ENCODE peak calls at places on chromosomes 3 and 15, in eight cellular contexts. J, N, Z, S, I, G, E and X are unnamed samples.
A peak's percentile ranks its signal among the peaks of the same experiment; 100 is the strongest.

GRCh38 chr3:154852515-154852914 is 227.6 kb upstream of the MME start:
- DNase-seq in J (no peak), N (no peak), Z (peak; percentile 4), S (no peak), I (peak; percentile 51), G (no peak), E (no peak), X (no peak)

GRCh38 chr3:74273555-74274402 is 340.7 kb downstream of the CNTN3 start:
- DNase-seq in J (no peak), N (no peak), Z (no peak), S (no peak), I (no peak), G (no peak), E (no peak), X (no peak)

GRCh38 chr3:57025237-57025636 is 35.2 kb upstream of the SPATA12 start:
- DNase-seq in J (no peak), N (no peak), Z (no peak), S (no peak), I (no peak), G (no peak), E (no peak), X (no peak)

GRCh38 chr3:15313461-15313860 is 18.9 kb downstream of the SH3BP5 start:
- DNase-seq in J (peak; percentile 53), N (no peak), Z (no peak), S (no peak), I (no peak), G (no peak), E (no peak), X (no peak)

GRCh38 chr3:101780661-101781060 is 1.6 kb downstream of the NXPE3 start:
- DNase-seq in J (no peak), N (no peak), Z (peak; percentile 70), S (no peak), I (peak; percentile 91), G (no peak), E (no peak), X (no peak)

GRCh38 chr3:4574426-4574965 is 81.3 kb downstream of the ITPR1 start:
- DNase-seq in J (no peak), N (no peak), Z (no peak), S (no peak), I (no peak), G (no peak), E (no peak), X (no peak)

GRCh38 chr3:24740367-24740766 is 245.7 kb upstream of the THRB start:
- DNase-seq in J (no peak), N (no peak), Z (no peak), S (no peak), I (no peak), G (no peak), E (no peak), X (no peak)

GRCh38 chr3:66527253-66527652 is 26.4 kb upstream of the LRIG1 start:
- DNase-seq in J (no peak), N (no peak), Z (no peak), S (no peak), I (no peak), G (no peak), E (no peak), X (no peak)

GRCh38 chr3:66938338-66938963 is 59.7 kb upstream of the KBTBD8 start:
- DNase-seq in J (no peak), N (no peak), Z (peak; percentile 52), S (no peak), I (peak; percentile 67), G (peak; percentile 3), E (no peak), X (peak; percentile 11)

GRCh38 chr3:33940149-33940548 is 141.7 kb downstream of the PDCD6IP start:
- DNase-seq in J (no peak), N (no peak), Z (no peak), S (no peak), I (peak; percentile 25), G (no peak), E (no peak), X (no peak)

GRCh38 chr3:134527037-134527436 is 41.2 kb downstream of the CEP63 start:
- DNase-seq in J (no peak), N (no peak), Z (peak; percentile 5), S (no peak), I (peak; percentile 18), G (no peak), E (no peak), X (no peak)

GRCh38 chr3:64440498-64440897 is 215.2 kb upstream of the PRICKLE2 start:
- DNase-seq in J (no peak), N (peak; percentile 70), Z (peak; percentile 40), S (no peak), I (peak; percentile 91), G (no peak), E (no peak), X (no peak)

GRCh38 chr3:100169186-100169585 is 54.9 kb upstream of the FILIP1L start:
- DNase-seq in J (no peak), N (no peak), Z (no peak), S (no peak), I (no peak), G (no peak), E (no peak), X (no peak)

GRCh38 chr15:98077186-98077585 is 116.7 kb downstream of the ARRDC4 start:
- DNase-seq in J (no peak), N (no peak), Z (no peak), S (no peak), I (no peak), G (no peak), E (no peak), X (no peak)

GRCh38 chr15:61013146-61013545 is 216.0 kb downstream of the RORA start:
- DNase-seq in J (no peak), N (no peak), Z (no peak), S (no peak), I (no peak), G (no peak), E (no peak), X (no peak)

GRCh38 chr3:171342783-171343420 is 117.3 kb downstream of the TNIK start:
- DNase-seq in J (no peak), N (no peak), Z (no peak), S (no peak), I (no peak), G (no peak), E (no peak), X (no peak)

GRCh38 chr3:117052356-117052755 is 342.8 kb downstream of the TUSC7 start:
- DNase-seq in J (no peak), N (no peak), Z (no peak), S (no peak), I (peak; percentile 77), G (no peak), E (no peak), X (no peak)

GRCh38 chr3:73603771-73604171 is 21.0 kb downstream of the PDZRN3 start:
- DNase-seq in J (no peak), N (no peak), Z (no peak), S (no peak), I (peak; percentile 85), G (no peak), E (no peak), X (no peak)

GRCh38 chr3:37945803-37946530 is 44.6 kb upstream of the VILL start:
- DNase-seq in J (no peak), N (no peak), Z (peak; percentile 76), S (no peak), I (peak; percentile 67), G (no peak), E (no peak), X (no peak)

DNA sequence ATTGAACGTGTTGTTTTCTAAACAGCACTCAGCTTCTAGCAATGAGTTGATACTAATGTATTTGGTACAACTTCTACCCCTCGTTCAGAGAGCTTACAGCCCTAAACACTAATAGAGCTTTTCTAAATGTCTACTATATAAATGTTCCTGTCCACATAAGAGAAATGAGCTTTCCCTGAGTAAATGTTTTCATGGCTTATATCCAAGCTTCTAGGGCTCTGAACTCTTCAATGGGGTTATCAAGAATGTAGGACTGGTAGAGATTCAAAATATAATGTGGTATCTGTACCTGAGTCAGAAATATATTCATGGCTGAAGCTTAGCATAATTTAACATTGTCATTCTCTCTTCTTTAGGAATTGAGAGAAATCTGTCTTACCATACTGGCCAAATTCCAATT is 73.4 kb downstream of the SERPINI1 start:
- DNase-seq in J (no peak), N (no peak), Z (no peak), S (no peak), I (no peak), G (no peak), E (no peak), X (no peak)
- H3K27ac ChIP-seq in J (no peak overlapping the region), N (no peak overlapping the region), Z (no peak overlapping the region), S (peak overlapping the region; percentile 19), I (no peak overlapping the region), G (no peak overlapping the region), E (no peak overlapping the region), X (no peak overlapping the region)

GRCh38 chr3:189714991-189715961 is 84.1 kb downstream of the TP63 start:
- DNase-seq in J (no peak), N (no peak), Z (no peak), S (no peak), I (peak; percentile 74), G (no peak), E (no peak), X (no peak)
- H3K27ac ChIP-seq in J (no peak overlapping the region), N (no peak overlapping the region), Z (peak overlapping the region; percentile 53), S (no peak overlapping the region), I (peak overlapping the region; percentile 37), G (no peak overlapping the region), E (no peak overlapping the region), X (no peak overlapping the region)

DNA sequence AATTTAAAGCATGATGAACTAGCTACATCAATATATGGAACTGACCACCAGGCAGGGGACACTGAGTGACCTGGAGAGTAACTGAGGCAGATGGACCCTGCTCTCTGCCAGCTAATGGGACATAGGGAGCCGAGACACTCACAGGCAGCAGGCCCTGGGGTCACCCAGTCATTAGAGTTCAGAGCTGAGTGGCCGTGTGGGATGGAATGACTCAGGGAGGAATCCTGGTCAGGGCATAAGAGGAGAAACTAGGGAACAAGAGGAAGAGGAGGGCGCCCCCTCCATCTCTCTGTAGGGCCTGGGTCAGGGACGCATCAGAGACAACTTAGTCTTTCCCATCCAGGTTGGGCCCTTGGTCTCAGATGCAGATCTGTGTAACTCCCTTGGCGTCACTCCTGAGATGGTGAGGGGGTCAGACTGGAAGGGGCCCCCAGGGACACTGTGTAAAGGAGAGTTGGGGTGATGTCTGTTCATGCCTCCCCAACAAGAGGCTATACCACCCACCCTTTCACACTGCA is 39.8 kb downstream of the CCDC12 start:
- DNase-seq in J (peak; percentile 10), N (no peak), Z (no peak), S (no peak), I (peak; percentile 57), G (no peak), E (no peak), X (no peak)
- H3K27ac ChIP-seq in J (no peak overlapping the region), N (peak overlapping the region; percentile 87), Z (peak overlapping the region; percentile 88), S (peak overlapping the region; percentile 79), I (peak overlapping the region; percentile 77), G (no peak overlapping the region), E (peak overlapping the region; percentile 87), X (no peak overlapping the region)

GRCh38 chr3:51896607-51897305 is 6.4 kb downstream of the IQCF1 start:
- DNase-seq in J (no peak), N (no peak), Z (no peak), S (no peak), I (no peak), G (no peak), E (no peak), X (no peak)
- H3K27ac ChIP-seq in J (no peak overlapping the region), N (no peak overlapping the region), Z (no peak overlapping the region), S (no peak overlapping the region), I (no peak overlapping the region), G (no peak overlapping the region), E (no peak overlapping the region), X (no peak overlapping the region)

GRCh38 chr3:27642796-27643195 is 79.3 kb downstream of the EOMES start:
- DNase-seq in J (no peak), N (no peak), Z (no peak), S (no peak), I (no peak), G (no peak), E (no peak), X (no peak)
- H3K27ac ChIP-seq in J (no peak overlapping the region), N (no peak overlapping the region), Z (peak overlapping the region; percentile 36), S (no peak overlapping the region), I (no peak overlapping the region), G (no peak overlapping the region), E (peak overlapping the region; percentile 66), X (no peak overlapping the region)